ENCODE peak calls at places on chromosomes 3 and 15, in eight cellular contexts. L, N, V, S, F, T, O and H are unnamed samples.

GRCh38 chr3:196513697-196514349 is 1.3 kb downstream of the SMCO1 start:
- DNase-seq in S (peak; percentile 64), F (no peak), T (no peak), N (no peak), L (no peak), O (no peak), V (no peak), H (no peak)

GRCh38 chr3:104362319-104362718 is 1004.4 kb upstream of the ALCAM start:
- DNase-seq in S (no peak), T (no peak), O (no peak), F (no peak), N (no peak), L (no peak), V (no peak), H (no peak)

GRCh38 chr3:169607909-169608308 is 55.6 kb downstream of the MECOM start:
- DNase-seq in V (no peak), L (no peak), F (no peak), N (no peak), S (no peak), T (no peak), O (no peak), H (no peak)

GRCh38 chr15:42081463-42081830 is 12.9 kb downstream of the PLA2G4D start:
- DNase-seq in T (no peak), L (no peak), N (peak; percentile 32), O (no peak), F (peak; percentile 22), V (no peak), S (no peak), H (no peak)

GRCh38 chr15:57421540-57421939 is 45.2 kb downstream of the CGNL1 start:
- DNase-seq in O (no peak), N (no peak), L (no peak), T (no peak), V (no peak), F (no peak), S (no peak), H (no peak)

GRCh38 chr3:140762751-140763150 is 84.9 kb downstream of the TRIM42 start:
- DNase-seq in N (no peak), L (no peak), T (no peak), V (no peak), S (no peak), O (no peak), F (no peak), H (no peak)

GRCh38 chr15:71124937-71125755 is 9.9 kb downstream of the THSD4 start:
- DNase-seq in L (no peak), N (peak; percentile 67), O (no peak), V (peak; percentile 24), T (no peak), F (no peak), S (no peak), H (no peak)

GRCh38 chr3:152320201-152320617 is 51.5 kb downstream of the MBNL1 start:
- DNase-seq in F (no peak), O (no peak), N (no peak), L (no peak), V (no peak), T (no peak), S (peak; percentile 59), H (no peak)

GRCh38 chr3:22704571-22705354 is 498.4 kb upstream of the UBE2E2 start:
- DNase-seq in T (no peak), F (no peak), O (no peak), L (no peak), S (no peak), N (no peak), V (no peak), H (no peak)

GRCh38 chr3:73143821-73144237 is 82.4 kb downstream of the EBLN2 start:
- DNase-seq in S (no peak), O (no peak), L (no peak), T (no peak), F (no peak), N (no peak), V (no peak), H (no peak)

GRCh38 chr3:12289562-12289961 is 692 bp downstream of the PPARG start:
- DNase-seq in S (no peak), V (no peak), F (no peak), L (no peak), N (no peak), T (no peak), O (no peak), H (no peak)

GRCh38 chr15:62925875-62926274 is 116.7 kb upstream of the TPM1 start:
- DNase-seq in O (no peak), L (no peak), S (no peak), F (no peak), T (no peak), V (no peak), N (no peak), H (no peak)

GRCh38 chr3:52313774-52314188 is 2.3 kb upstream of the DNAH1 start:
- DNase-seq in O (no peak), S (peak; percentile 47), F (no peak), L (peak; percentile 33), N (no peak), T (no peak), V (no peak), H (peak; percentile 54)

GRCh38 chr3:18500322-18500721 is 75.2 kb upstream of the SATB1 start:
- DNase-seq in V (no peak), L (no peak), T (no peak), O (no peak), F (no peak), S (no peak), N (no peak), H (no peak)

GRCh38 chr3:136703429-136703828 is 48.7 kb downstream of the STAG1 start:
- DNase-seq in N (no peak), L (no peak), T (no peak), S (no peak), F (no peak), O (no peak), V (no peak), H (no peak)

GRCh38 chr3:72520690-72521308 is 327.4 kb downstream of the SHQ1 start:
- DNase-seq in S (peak; percentile 89), T (no peak), V (no peak), L (peak; percentile 27), F (no peak), O (no peak), N (no peak), H (no peak)

GRCh38 chr3:66762888-66763287 is 235.2 kb upstream of the KBTBD8 start:
- DNase-seq in N (no peak), L (no peak), V (no peak), F (no peak), T (no peak), S (no peak), O (no peak), H (no peak)

GRCh38 chr3:117637666-117638065 is 928.1 kb downstream of the TUSC7 start:
- DNase-seq in T (no peak), S (no peak), F (no peak), L (no peak), O (no peak), V (no peak), N (no peak), H (no peak)

GRCh38 chr3:186380622-186381380 is 18.8 kb upstream of the DGKG start:
- DNase-seq in F (no peak), V (no peak), S (peak; percentile 25), T (no peak), O (no peak), L (no peak), N (no peak), H (no peak)

GRCh38 chr15:39946862-39947261 is 12.9 kb downstream of the EIF2AK4 start:
- DNase-seq in L (no peak), S (peak; percentile 41), F (no peak), T (no peak), N (no peak), V (no peak), O (no peak), H (no peak)

GRCh38 chr15:45630958-45631691 is 3.7 kb upstream of the SQOR start:
- DNase-seq in T (no peak), L (peak; percentile 48), O (peak; percentile 48), V (no peak), S (peak; percentile 94), F (no peak), N (no peak), H (peak; percentile 40)

GRCh38 chr3:170494766-170495165 is 76.1 kb downstream of the CLDN11 start:
- DNase-seq in S (peak; percentile 79), N (no peak), O (peak; percentile 43), F (no peak), V (no peak), L (no peak), T (no peak), H (no peak)

GRCh38 chr15:71708052-71708432 is 102.3 kb upstream of the NR2E3 start:
- DNase-seq in N (no peak), O (peak; percentile 86), F (no peak), L (no peak), V (no peak), T (no peak), S (no peak), H (no peak)

GRCh38 chr3:172607305-172608121 is 84.3 kb upstream of the TNFSF10 start:
- DNase-seq in S (peak; percentile 92), F (no peak), O (no peak), N (no peak), L (no peak), T (no peak), V (no peak), H (peak; percentile 25)

GRCh38 chr15:82146990-82147461 is 101.2 kb upstream of the MEX3B start:
- DNase-seq in L (peak; percentile 49), S (peak; percentile 90), V (no peak), F (no peak), O (no peak), T (no peak), N (no peak), H (peak; percentile 26)

GRCh38 chr15:77803487-77803886 is 170.8 kb upstream of the LINGO1 start:
- DNase-seq in F (no peak), L (no peak), V (no peak), O (no peak), S (no peak), T (no peak), N (no peak), H (no peak)
- TF ChIP-seq CTCF in F (no peak), L (no peak), V (no peak), O (no peak), S (no peak), T (no peak), N (no peak), H (no peak)

DNA sequence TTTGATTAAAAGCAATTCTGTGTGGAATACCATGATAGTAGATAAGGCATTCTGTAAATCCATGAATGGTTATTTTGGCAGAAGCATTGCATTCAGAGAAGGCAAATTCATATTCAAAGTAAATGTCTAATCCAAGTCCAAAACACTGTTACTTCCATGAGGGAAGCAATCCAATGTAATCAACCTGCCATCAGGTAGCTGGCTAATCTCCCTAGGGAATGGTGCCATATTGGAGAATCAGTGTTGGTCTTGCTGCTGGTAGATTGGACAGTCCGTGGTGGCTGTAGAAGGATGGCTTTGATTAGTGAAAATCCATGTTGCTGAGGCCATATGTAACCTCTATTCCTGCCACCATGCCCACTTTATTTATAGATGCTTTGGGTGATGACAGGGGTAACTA is 72.1 kb upstream of the TNIK start:
- DNase-seq in N (no peak), S (no peak), V (no peak), O (no peak), F (no peak), L (no peak), T (no peak), H (no peak)
- TF ChIP-seq POLR2A in N (no peak), S (no peak), V (no peak), O (no peak), F (no peak), L (no peak), T (no peak), H (no peak)

GRCh38 chr15:78060232-78060631 is 17.3 kb downstream of the TBC1D2B start:
- DNase-seq in V (no peak), S (no peak), T (no peak), N (no peak), O (no peak), F (no peak), L (no peak), H (no peak)
- H3K4me1 ChIP-seq in V (peaks cover 75% of the 10 kb centered on the region), S (peaks cover 36% of the 10 kb centered on the region), T (peaks cover 39% of the 10 kb centered on the region), N (peaks cover 96% of the 10 kb centered on the region), O (peaks cover 7% of the 10 kb centered on the region), F (peaks cover 84% of the 10 kb centered on the region), L (peaks cover 44% of the 10 kb centered on the region), H (peaks cover 76% of the 10 kb centered on the region)

GRCh38 chr3:16884084-16884747 is 539 bp upstream of the PLCL2 start:
- DNase-seq in O (peak; percentile 47), S (peak; percentile 6), V (peak; percentile 64), F (peak; percentile 58), T (peak; percentile 90), N (peak; percentile 93), L (peak; percentile 69), H (peak; percentile 82)
- TF ChIP-seq CTCF in O (peak; percentile 59), S (peak; percentile 39), V (peak; percentile 49), F (peak; percentile 71), T (peak; percentile 71), N (peak; percentile 59), L (peak; percentile 74), H (peak; percentile 59)